ENCODE peak calls at places on chromosomes 13 and 19, in seven cellular contexts. W, I, P, D, G, O and X are unnamed samples.

GRCh38 chr13:108120332-108120731 is 95.0 kb downstream of the LIG4 start:
- DNase-seq in O (no peak), D (no peak), P (no peak), I (no peak), G (no peak), W (no peak), X (no peak)

GRCh38 chr19:2495130-2495641 is 19.3 kb downstream of the GADD45B start:
- DNase-seq in G (no peak), W (peak; percentile 94), O (peak; percentile 89), D (peak; percentile 21), P (peak; percentile 89), I (no peak), X (peak; percentile 94)

GRCh38 chr13:98570929-98571372 is 6.0 kb downstream of the STK24 start:
- DNase-seq in W (no peak), G (peak; percentile 72), I (peak; percentile 36), O (no peak), D (no peak), P (no peak), X (no peak)

GRCh38 chr13:98144501-98145350 is 1.8 kb downstream of the FARP1 start:
- DNase-seq in O (peak; percentile 67), I (no peak), D (peak; percentile 81), G (no peak), P (no peak), W (peak; percentile 20), X (no peak)

GRCh38 chr19:7356899-7357627 is 8.3 kb downstream of the ARHGEF18 start:
- DNase-seq in D (no peak), I (no peak), W (no peak), P (no peak), G (no peak), O (no peak), X (no peak)

GRCh38 chr19:13984875-13985741 is 21.0 kb downstream of the RFX1 start:
- DNase-seq in W (no peak), D (no peak), G (peak; percentile 81), P (no peak), O (no peak), I (no peak), X (peak; percentile 88)

GRCh38 chr13:75675421-75675820 is 39.3 kb downstream of the LMO7 start:
- DNase-seq in O (peak; percentile 72), D (no peak), W (no peak), G (no peak), I (no peak), P (no peak), X (no peak)

GRCh38 chr13:34675626-34676025 is 266.4 kb upstream of the NBEA start:
- DNase-seq in G (no peak), D (no peak), O (no peak), P (no peak), W (no peak), I (no peak), X (no peak)

GRCh38 chr13:86933676-86934075 is 737.5 kb upstream of the SLITRK5 start:
- DNase-seq in G (no peak), D (peak; percentile 26), W (no peak), I (no peak), O (no peak), P (no peak), X (no peak)

GRCh38 chr19:10339380-10339960 is at the start of gene ICAM3:
- DNase-seq in G (peak; percentile 73), D (no peak), P (no peak), O (no peak), I (peak; percentile 61), W (no peak), X (no peak)

GRCh38 chr19:7540761-7541480 is 5.4 kb downstream of the PNPLA6 start:
- DNase-seq in O (no peak), W (no peak), G (no peak), D (peak; percentile 42), I (no peak), P (no peak), X (peak; percentile 78)

GRCh38 chr19:8145969-8146368 is 3.4 kb downstream of the FBN3 start:
- DNase-seq in I (no peak), G (no peak), W (peak; percentile 45), O (no peak), D (peak; percentile 26), P (no peak), X (peak; percentile 65)

GRCh38 chr19:47419037-47419783 is at the start of gene MEIS3:
- DNase-seq in I (no peak), O (peak; percentile 52), P (no peak), W (no peak), D (peak; percentile 74), G (no peak), X (no peak)

GRCh38 chr19:3923912-3924311 is 9.0 kb upstream of the NMRK2 start:
- DNase-seq in D (no peak), I (no peak), W (no peak), G (no peak), O (no peak), P (no peak), X (no peak)
- H3K36me3 ChIP-seq in D (no peaks in the 10 kb centered on the region), I (no peaks in the 10 kb centered on the region), W (no peaks in the 10 kb centered on the region), G (no peaks in the 10 kb centered on the region), O (no peaks in the 10 kb centered on the region), P (no peaks in the 10 kb centered on the region), X (no peaks in the 10 kb centered on the region)

GRCh38 chr19:19504754-19505668 is 10.3 kb downstream of the TSSK6 start:
- DNase-seq in I (no peak), P (no peak), O (no peak), W (no peak), G (no peak), D (no peak), X (no peak)

GRCh38 chr19:19507354-19507753 is 8.0 kb downstream of the TSSK6 start:
- DNase-seq in P (no peak), G (no peak), W (no peak), O (no peak), I (no peak), D (no peak), X (no peak)

GRCh38 chr19:19508217-19508616 is 7.1 kb downstream of the TSSK6 start:
- DNase-seq in P (no peak), G (no peak), D (no peak), W (no peak), I (no peak), O (no peak), X (no peak)

GRCh38 chr19:19506592-19506991 is 8.8 kb downstream of the TSSK6 start:
- DNase-seq in W (no peak), G (no peak), I (no peak), D (no peak), P (no peak), O (no peak), X (no peak)

DNA sequence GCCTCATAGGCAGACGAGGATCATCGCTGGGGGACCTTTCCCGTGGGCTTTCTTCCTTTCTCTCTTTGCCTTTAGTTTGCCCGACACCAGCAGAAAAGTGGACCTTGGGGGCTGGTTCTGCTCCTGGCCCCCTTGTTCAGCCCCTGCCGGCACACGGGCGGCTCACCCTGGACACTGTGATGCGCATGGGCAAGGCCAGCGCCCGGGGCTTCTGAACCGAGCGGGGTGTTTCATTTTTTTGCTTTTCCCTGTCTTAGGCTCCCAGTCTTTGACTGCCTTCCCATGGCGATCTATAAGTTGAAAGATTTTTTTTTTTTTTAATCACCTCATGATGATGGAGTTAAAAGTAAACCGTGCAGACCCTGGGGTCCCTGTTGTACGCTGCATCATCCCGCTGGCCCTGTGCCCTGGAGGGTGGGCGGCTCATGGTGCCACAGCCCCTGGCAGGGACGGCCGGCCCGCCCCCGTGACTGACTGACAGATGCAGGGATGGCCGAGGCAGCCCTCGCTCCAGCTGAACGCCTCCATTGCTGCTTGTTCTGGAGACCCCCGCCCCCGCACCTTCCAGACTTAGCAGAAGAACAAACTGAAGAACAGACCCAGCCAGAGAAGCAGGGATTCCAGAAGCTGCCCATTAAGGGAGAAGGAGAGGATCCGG is 9.6 kb downstream of the TSSK6 start:
- DNase-seq in I (no peak), W (no peak), P (no peak), G (no peak), D (no peak), O (no peak), X (no peak)
- H3K4me1 ChIP-seq in I (no peaks in the 10 kb centered on the region), W (no peaks in the 10 kb centered on the region), P (no peaks in the 10 kb centered on the region), G (no peaks in the 10 kb centered on the region), D (no peaks in the 10 kb centered on the region), O (no peaks in the 10 kb centered on the region), X (no peaks in the 10 kb centered on the region)

GRCh38 chr19:15235796-15236195 is 3.5 kb upstream of the EPHX3 start:
- DNase-seq in D (no peak), G (no peak), O (no peak), I (no peak), P (no peak), W (no peak), X (no peak)
- H3K36me3 ChIP-seq in D (no peaks in the 10 kb centered on the region), G (no peaks in the 10 kb centered on the region), O (peaks cover 54% of the 10 kb centered on the region), I (peaks cover 47% of the 10 kb centered on the region), P (peaks cover 16% of the 10 kb centered on the region), W (peaks cover 20% of the 10 kb centered on the region), X (peaks cover 54% of the 10 kb centered on the region)

DNA sequence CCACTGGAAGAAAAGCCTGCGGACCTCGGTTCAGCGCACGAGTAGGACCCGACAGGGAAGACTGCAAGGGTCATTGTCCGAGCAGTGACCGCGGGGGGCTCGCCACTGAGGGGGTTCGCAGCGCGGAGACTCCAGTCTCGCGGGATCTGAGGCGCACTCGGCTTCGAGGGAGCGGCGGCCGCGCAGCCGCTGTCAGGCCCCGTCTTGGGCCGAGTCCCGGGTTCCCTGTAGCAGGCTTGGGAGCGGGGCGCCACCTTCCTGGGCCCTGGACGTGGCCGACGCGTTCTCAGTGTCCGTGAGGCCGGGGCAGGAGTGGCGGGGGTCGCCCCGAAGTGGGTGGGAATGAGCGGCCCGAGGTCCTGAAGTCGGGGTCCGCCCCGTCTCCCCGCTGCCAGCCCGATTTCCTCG is 474 bp upstream of the FAM174C start:
- DNase-seq in I (peak; percentile 43), O (no peak), D (peak; percentile 67), W (no peak), P (no peak), G (no peak), X (peak; percentile 77)
- H3K4me1 ChIP-seq in I (peaks cover 69% of the 10 kb centered on the region), O (peaks cover 57% of the 10 kb centered on the region), D (peaks cover 40% of the 10 kb centered on the region), W (peaks cover 66% of the 10 kb centered on the region), P (peaks cover 55% of the 10 kb centered on the region), G (peaks cover 57% of the 10 kb centered on the region), X (peaks cover 57% of the 10 kb centered on the region)

DNA sequence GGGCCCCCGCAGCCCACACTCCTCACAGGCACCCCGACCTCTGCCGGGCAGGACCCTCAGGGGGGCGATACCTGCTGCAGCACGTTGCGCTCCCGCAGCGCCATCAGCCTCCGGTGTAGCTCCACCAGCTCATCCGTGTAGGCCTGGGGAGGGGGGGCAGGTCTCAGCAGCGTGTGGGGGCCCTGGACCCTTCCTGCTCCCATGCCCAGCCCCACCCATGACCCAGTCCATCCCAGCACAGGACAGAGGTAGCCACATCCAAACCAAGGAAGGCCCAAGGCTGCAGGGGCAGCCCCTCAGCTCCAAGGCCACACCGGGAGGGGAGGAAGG is 66.5 kb downstream of the MLLT1 start:
- DNase-seq in D (no peak), G (no peak), I (no peak), W (no peak), P (no peak), O (no peak), X (peak; percentile 61)
- H3K36me3 ChIP-seq in D (no peaks in the 10 kb centered on the region), G (no peaks in the 10 kb centered on the region), I (no peaks in the 10 kb centered on the region), W (no peaks in the 10 kb centered on the region), P (peaks cover 7% of the 10 kb centered on the region), O (peaks cover 13% of the 10 kb centered on the region), X (peaks cover 28% of the 10 kb centered on the region)

GRCh38 chr19:44741841-44742352 is 6.6 kb upstream of the BCL3 start:
- DNase-seq in W (peak; percentile 100), O (peak; percentile 100), I (no peak), D (peak; percentile 20), P (peak; percentile 97), G (peak; percentile 60), X (peak; percentile 98)
- H3K4me1 ChIP-seq in W (peaks cover 79% of the 10 kb centered on the region), O (peaks cover 48% of the 10 kb centered on the region), I (peaks cover 10% of the 10 kb centered on the region), D (no peaks in the 10 kb centered on the region), P (peaks cover 18% of the 10 kb centered on the region), G (no peaks in the 10 kb centered on the region), X (peaks cover 69% of the 10 kb centered on the region)